ENCODE peak calls at places on chromosomes 7 and 10, in six cellular contexts. V is iPS DF 19.7; O is effector memory CD4-positive, alpha-beta T cell; Z is GM04504; F is nephron progenitor cell; L is testis. M is an unnamed sample.

GRCh38 chr10:91596821-91597396 is 36.0 kb downstream of the PPP1R3C start:
- DNase-seq in V (no peak), O (no peak), Z (no peak), F (no peak), L (no peak), M (no peak)

GRCh38 chr7:129840757-129841156 is 112.0 kb downstream of the UBE2H start:
- DNase-seq in V (no peak), O (no peak), Z (no peak), F (no peak), L (no peak), M (no peak)

GRCh38 chr10:94546616-94547175 is 1.1 kb downstream of the HELLS start:
- DNase-seq in V (no peak), O (no peak), Z (no peak), F (no peak), L (no peak), M (no peak)

GRCh38 chr7:102468416-102469350 is 3.9 kb downstream of the LRWD1 start:
- DNase-seq in V (no peak), O (no peak), Z (no peak), F (no peak), L (no peak), M (no peak)

GRCh38 chr10:125008689-125009579 is 67.0 kb downstream of the ZRANB1 start:
- DNase-seq in V (no peak), O (no peak), Z (no peak), F (no peak), L (no peak), M (peak)

GRCh38 chr7:584122-584465 is 64.4 kb upstream of the PDGFA start:
- DNase-seq in V (no peak), O (peak), Z (peak), F (no peak), L (peak), M (no peak)

GRCh38 chr7:131583430-131583829 is 27.0 kb upstream of the PODXL start:
- DNase-seq in V (no peak), O (no peak), Z (no peak), F (no peak), L (no peak), M (no peak)

GRCh38 chr7:3844545-3845151 is 543.6 kb downstream of the SDK1 start:
- DNase-seq in V (no peak), O (no peak), Z (no peak), F (no peak), L (no peak), M (no peak)

GRCh38 chr7:12715372-12716133 is 28.1 kb downstream of the ARL4A start:
- DNase-seq in V (peak), O (no peak), Z (peak), F (peak), L (peak), M (peak)

M was measured in iPS-NIHi11.